ENCODE peak calls at places on chromosomes 2 and 18, in nine cellular contexts. One of them, this sample, is unnamed. For H3K4me1 and H3K9me3, the result is how much of the 10 kb centered on the place peaks cover.

GRCh38 chr2:219968685-219969345 is 341.4 kb downstream of the SLC4A3 start:
- DNase-seq in tibial artery: no peak
- DNase-seq in keratinocyte: peak
- DNase-seq in right atrium auricular region: no peak
- DNase-seq in right lobe of liver: no peak
- DNase-seq in SJSA1: peak
- DNase-seq in HCT116: peak
- DNase-seq in sigmoid colon: no peak
- DNase-seq in stomach: no peak
- DNase-seq in this sample: no peak

GRCh38 chr2:188997276-188997675 is 23.1 kb downstream of the COL3A1 start:
- DNase-seq in keratinocyte: no peak
- DNase-seq in right lobe of liver: no peak
- DNase-seq in sigmoid colon: no peak
- DNase-seq in right atrium auricular region: no peak
- DNase-seq in stomach: no peak
- DNase-seq in tibial artery: no peak
- DNase-seq in SJSA1: no peak
- DNase-seq in HCT116: no peak
- DNase-seq in this sample: no peak

GRCh38 chr2:110820128-110820527 is 87.8 kb downstream of the ACOXL start:
- DNase-seq in keratinocyte: no peak
- DNase-seq in right atrium auricular region: no peak
- DNase-seq in stomach: no peak
- DNase-seq in tibial artery: no peak
- DNase-seq in SJSA1: no peak
- DNase-seq in right lobe of liver: no peak
- DNase-seq in sigmoid colon: no peak
- DNase-seq in HCT116: no peak
- DNase-seq in this sample: no peak

GRCh38 chr2:959453-959852 is 8.8 kb downstream of the SNTG2 start:
- DNase-seq in right lobe of liver: no peak
- DNase-seq in sigmoid colon: no peak
- DNase-seq in HCT116: no peak
- DNase-seq in keratinocyte: no peak
- DNase-seq in tibial artery: no peak
- DNase-seq in right atrium auricular region: no peak
- DNase-seq in SJSA1: no peak
- DNase-seq in stomach: no peak
- DNase-seq in this sample: no peak

GRCh38 chr18:60358516-60358915 is 14.1 kb downstream of the MC4R start:
- DNase-seq in HCT116: no peak
- DNase-seq in sigmoid colon: no peak
- DNase-seq in SJSA1: no peak
- DNase-seq in tibial artery: no peak
- DNase-seq in right atrium auricular region: no peak
- DNase-seq in keratinocyte: no peak
- DNase-seq in right lobe of liver: no peak
- DNase-seq in stomach: no peak
- DNase-seq in this sample: no peak

GRCh38 chr2:19119326-19120001 is 239.0 kb downstream of the OSR1 start:
- DNase-seq in stomach: no peak
- DNase-seq in right atrium auricular region: no peak
- DNase-seq in keratinocyte: no peak
- DNase-seq in HCT116: no peak
- DNase-seq in right lobe of liver: no peak
- DNase-seq in sigmoid colon: no peak
- DNase-seq in tibial artery: no peak
- DNase-seq in SJSA1: no peak
- DNase-seq in this sample: no peak

GRCh38 chr2:240896871-240897692 is 1.1 kb upstream of the MAB21L4 start:
- DNase-seq in keratinocyte: no peak
- DNase-seq in tibial artery: no peak
- DNase-seq in right lobe of liver: peak
- DNase-seq in HCT116: no peak
- DNase-seq in right atrium auricular region: no peak
- DNase-seq in sigmoid colon: no peak
- DNase-seq in SJSA1: no peak
- DNase-seq in stomach: peak
- DNase-seq in this sample: no peak

GRCh38 chr2:225052703-225053102 is 10.4 kb upstream of the DOCK10 start:
- DNase-seq in keratinocyte: no peak
- DNase-seq in right atrium auricular region: no peak
- DNase-seq in SJSA1: no peak
- DNase-seq in right lobe of liver: no peak
- DNase-seq in sigmoid colon: no peak
- DNase-seq in stomach: no peak
- DNase-seq in tibial artery: no peak
- DNase-seq in HCT116: no peak
- DNase-seq in this sample: no peak

DNA sequence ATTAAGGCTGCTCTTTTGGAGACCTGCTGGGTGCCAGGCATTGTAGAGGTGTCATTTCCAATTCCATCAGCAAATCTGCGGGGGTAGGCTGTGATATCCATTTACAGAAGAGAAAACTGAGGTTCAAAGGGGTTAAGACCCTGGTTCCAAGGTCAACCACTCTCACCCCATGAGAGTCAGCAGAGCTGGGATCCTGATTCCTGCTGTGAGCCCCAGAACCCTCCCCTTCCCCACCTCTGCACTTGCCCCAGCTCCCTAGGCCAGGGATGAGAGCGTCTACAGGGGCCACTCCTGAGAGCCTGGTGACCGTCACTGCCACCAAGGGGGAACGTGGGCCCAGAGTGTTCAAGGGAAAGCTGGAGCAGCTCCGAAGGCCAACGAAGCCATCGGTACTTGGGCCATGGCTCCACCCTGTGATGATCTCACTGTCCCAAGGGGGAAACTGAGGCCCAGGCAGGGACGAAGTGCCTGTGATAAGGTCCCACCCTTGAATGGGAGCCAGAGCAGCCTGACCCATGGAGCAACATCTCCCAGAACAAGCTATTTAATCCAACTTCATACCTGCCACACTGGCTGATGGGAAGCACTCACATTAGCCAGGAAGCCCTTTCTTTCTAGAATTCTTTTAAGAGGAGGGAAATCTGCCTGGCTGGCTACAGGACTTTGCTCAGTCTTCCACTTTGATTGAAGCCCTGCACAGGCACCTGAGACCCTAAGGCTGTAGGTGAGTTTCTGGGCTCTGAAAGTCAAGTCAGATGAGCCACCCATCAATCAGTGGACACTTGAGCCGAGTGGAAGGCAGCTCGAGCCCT is 2.1 kb upstream of the HS6ST1 start:
- DNase-seq in right atrium auricular region: peak
- DNase-seq in right lobe of liver: peak
- DNase-seq in HCT116: no peak
- DNase-seq in SJSA1: no peak
- DNase-seq in sigmoid colon: no peak
- DNase-seq in tibial artery: peak
- DNase-seq in stomach: no peak
- DNase-seq in keratinocyte: no peak
- DNase-seq in this sample: peak
- H3K4me1 ChIP-seq in right atrium auricular region: under half
- H3K4me1 ChIP-seq in right lobe of liver: under half
- H3K4me1 ChIP-seq in HCT116: under half
- H3K4me1 ChIP-seq in SJSA1: under half
- H3K4me1 ChIP-seq in sigmoid colon: under half
- H3K4me1 ChIP-seq in tibial artery: under half
- H3K4me1 ChIP-seq in stomach: half or more
- H3K4me1 ChIP-seq in keratinocyte: under half
- H3K4me1 ChIP-seq in this sample: under half

DNA sequence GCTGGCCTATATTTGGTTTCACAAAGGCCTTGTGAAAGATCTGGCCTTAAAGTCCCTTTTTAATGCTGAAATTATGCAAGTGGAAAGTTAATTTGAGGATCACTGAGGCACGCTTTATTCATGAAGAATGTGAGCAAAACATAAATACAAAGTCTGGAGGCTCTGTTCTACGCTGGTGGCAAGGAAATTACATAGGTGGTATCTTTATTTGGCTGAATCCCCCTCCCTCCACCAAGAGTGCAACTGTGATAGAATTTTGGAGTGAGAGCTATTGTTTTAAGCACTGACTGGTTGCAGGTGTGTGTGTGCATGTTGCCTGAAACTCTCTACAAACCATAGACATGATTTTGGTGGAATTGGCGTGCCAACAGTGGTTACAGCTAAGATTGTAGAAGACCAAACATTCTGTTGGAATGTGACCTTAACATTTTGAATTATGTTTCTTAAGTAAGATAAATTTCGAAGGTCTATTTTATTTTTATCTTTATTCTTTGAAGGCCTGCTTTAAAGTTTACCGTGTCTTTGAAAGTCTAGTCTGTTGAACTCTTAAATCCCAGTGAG is 114.3 kb downstream of the SPTBN1 start:
- DNase-seq in sigmoid colon: no peak
- DNase-seq in stomach: no peak
- DNase-seq in keratinocyte: no peak
- DNase-seq in tibial artery: no peak
- DNase-seq in right lobe of liver: no peak
- DNase-seq in HCT116: no peak
- DNase-seq in right atrium auricular region: no peak
- DNase-seq in SJSA1: no peak
- DNase-seq in this sample: no peak
- H3K9me3 ChIP-seq in sigmoid colon: under half
- H3K9me3 ChIP-seq in stomach: under half
- H3K9me3 ChIP-seq in keratinocyte: under half
- H3K9me3 ChIP-seq in tibial artery: under half
- H3K9me3 ChIP-seq in right lobe of liver: under half
- H3K9me3 ChIP-seq in HCT116: under half
- H3K9me3 ChIP-seq in right atrium auricular region: under half
- H3K9me3 ChIP-seq in SJSA1: under half
- H3K9me3 ChIP-seq in this sample: under half

GRCh38 chr2:106977707-106978106 is 91.7 kb upstream of the ST6GAL2 start:
- DNase-seq in sigmoid colon: no peak
- DNase-seq in SJSA1: no peak
- DNase-seq in right atrium auricular region: no peak
- DNase-seq in tibial artery: no peak
- DNase-seq in keratinocyte: no peak
- DNase-seq in HCT116: no peak
- DNase-seq in right lobe of liver: no peak
- DNase-seq in stomach: no peak
- DNase-seq in this sample: no peak

GRCh38 chr2:106975641-106976040 is 89.7 kb upstream of the ST6GAL2 start:
- DNase-seq in sigmoid colon: no peak
- DNase-seq in SJSA1: no peak
- DNase-seq in HCT116: no peak
- DNase-seq in right lobe of liver: no peak
- DNase-seq in keratinocyte: no peak
- DNase-seq in stomach: no peak
- DNase-seq in right atrium auricular region: no peak
- DNase-seq in tibial artery: no peak
- DNase-seq in this sample: no peak

GRCh38 chr2:106982350-106982749 is 96.4 kb upstream of the ST6GAL2 start:
- DNase-seq in HCT116: no peak
- DNase-seq in SJSA1: no peak
- DNase-seq in keratinocyte: no peak
- DNase-seq in right lobe of liver: no peak
- DNase-seq in stomach: no peak
- DNase-seq in right atrium auricular region: no peak
- DNase-seq in sigmoid colon: no peak
- DNase-seq in tibial artery: no peak
- DNase-seq in this sample: no peak

GRCh38 chr2:106976548-106976947 is 90.6 kb upstream of the ST6GAL2 start:
- DNase-seq in HCT116: no peak
- DNase-seq in sigmoid colon: no peak
- DNase-seq in right lobe of liver: no peak
- DNase-seq in right atrium auricular region: no peak
- DNase-seq in stomach: no peak
- DNase-seq in SJSA1: no peak
- DNase-seq in keratinocyte: no peak
- DNase-seq in tibial artery: no peak
- DNase-seq in this sample: no peak

DNA sequence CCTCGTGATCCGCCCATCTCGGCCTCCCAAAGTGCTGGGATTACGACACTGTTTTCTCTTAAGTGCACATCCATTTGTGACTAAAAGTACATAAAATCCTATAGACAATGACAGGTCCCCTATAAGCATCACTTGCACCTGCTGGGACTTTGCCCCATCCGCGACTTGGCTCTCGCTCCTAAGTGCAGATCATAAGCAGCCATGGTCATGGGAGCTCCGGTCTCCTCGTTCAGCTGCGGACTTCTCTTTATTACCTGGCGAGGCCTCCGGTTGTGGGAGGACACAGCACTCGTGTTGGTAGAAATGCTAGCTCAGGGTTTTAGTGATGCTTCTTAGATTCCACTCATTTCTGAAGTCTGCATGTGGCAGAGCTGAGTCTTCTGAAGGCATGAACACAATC is 92.7 kb upstream of the ST6GAL2 start:
- DNase-seq in sigmoid colon: no peak
- DNase-seq in right atrium auricular region: no peak
- DNase-seq in stomach: no peak
- DNase-seq in tibial artery: no peak
- DNase-seq in right lobe of liver: no peak
- DNase-seq in keratinocyte: no peak
- DNase-seq in SJSA1: no peak
- DNase-seq in HCT116: no peak
- DNase-seq in this sample: no peak
- H3K27ac ChIP-seq in sigmoid colon: no peak
- H3K27ac ChIP-seq in right atrium auricular region: no peak
- H3K27ac ChIP-seq in stomach: no peak
- H3K27ac ChIP-seq in tibial artery: no peak
- H3K27ac ChIP-seq in right lobe of liver: no peak
- H3K27ac ChIP-seq in keratinocyte: no peak
- H3K27ac ChIP-seq in SJSA1: no peak
- H3K27ac ChIP-seq in HCT116: no peak
- H3K27ac ChIP-seq in this sample: no peak

GRCh38 chr2:168239281-168239680 is 8.1 kb downstream of the STK39 start:
- DNase-seq in sigmoid colon: no peak
- DNase-seq in SJSA1: no peak
- DNase-seq in tibial artery: no peak
- DNase-seq in right atrium auricular region: no peak
- DNase-seq in stomach: no peak
- DNase-seq in HCT116: no peak
- DNase-seq in right lobe of liver: no peak
- DNase-seq in keratinocyte: no peak
- DNase-seq in this sample: no peak

GRCh38 chr2:168241208-168241607 is 6.2 kb downstream of the STK39 start:
- DNase-seq in right atrium auricular region: no peak
- DNase-seq in keratinocyte: peak
- DNase-seq in HCT116: no peak
- DNase-seq in sigmoid colon: no peak
- DNase-seq in stomach: no peak
- DNase-seq in tibial artery: no peak
- DNase-seq in right lobe of liver: no peak
- DNase-seq in SJSA1: no peak
- DNase-seq in this sample: no peak

GRCh38 chr2:168244318-168244717 is 3.1 kb downstream of the STK39 start:
- DNase-seq in right atrium auricular region: no peak
- DNase-seq in right lobe of liver: no peak
- DNase-seq in HCT116: no peak
- DNase-seq in tibial artery: no peak
- DNase-seq in sigmoid colon: no peak
- DNase-seq in SJSA1: peak
- DNase-seq in stomach: peak
- DNase-seq in keratinocyte: no peak
- DNase-seq in this sample: no peak

GRCh38 chr2:168243061-168243460 is 4.3 kb downstream of the STK39 start:
- DNase-seq in keratinocyte: no peak
- DNase-seq in right lobe of liver: no peak
- DNase-seq in sigmoid colon: no peak
- DNase-seq in tibial artery: no peak
- DNase-seq in right atrium auricular region: no peak
- DNase-seq in SJSA1: no peak
- DNase-seq in HCT116: no peak
- DNase-seq in stomach: no peak
- DNase-seq in this sample: no peak

GRCh38 chr2:168241746-168242145 is 5.6 kb downstream of the STK39 start:
- DNase-seq in stomach: no peak
- DNase-seq in tibial artery: no peak
- DNase-seq in sigmoid colon: no peak
- DNase-seq in keratinocyte: no peak
- DNase-seq in right atrium auricular region: no peak
- DNase-seq in right lobe of liver: no peak
- DNase-seq in SJSA1: no peak
- DNase-seq in HCT116: no peak
- DNase-seq in this sample: no peak
- H3K4me1 ChIP-seq in stomach: under half
- H3K4me1 ChIP-seq in tibial artery: under half
- H3K4me1 ChIP-seq in sigmoid colon: under half
- H3K4me1 ChIP-seq in keratinocyte: under half
- H3K4me1 ChIP-seq in right atrium auricular region: under half
- H3K4me1 ChIP-seq in right lobe of liver: under half
- H3K4me1 ChIP-seq in SJSA1: half or more
- H3K4me1 ChIP-seq in HCT116: half or more
- H3K4me1 ChIP-seq in this sample: under half